ENCODE peak calls at places on chromosomes 2 and 18, in nine cellular contexts. G is RWPE1; V is activated CD8-positive, alpha-beta T cell treated with anti-CD3 and anti-CD28 coated beads for 36 hours; Q is activated CD4-positive, alpha-beta T cell treated with anti-CD3 and anti-CD28 coated beads, Interleukin-2, amount 50 U/mL, for 1 hour; Y is NCI-H1417; P is globus pallidus; B is activated effector memory CD4-positive, alpha-beta T cell treated with Interleukin-2 at 50 U/mL for 16 hours; F is NCI-H2171; U is B cell. C is an unnamed sample.

GRCh38 chr2:7748717-7749415 is 831.7 kb downstream of the RNF144A start:
- DNase-seq in B (no peak), Y (no peak), Q (no peak), G (peak), U (no peak), P (no peak), V (peak), F (no peak), C (no peak)

GRCh38 chr2:234880551-234881211 is 71.1 kb upstream of the SH3BP4 start:
- DNase-seq in Q (no peak), B (no peak), U (no peak), G (peak), F (no peak), V (peak), P (no peak), Y (no peak), C (no peak)

GRCh38 chr2:135473567-135473966 is 57.5 kb downstream of the ZRANB3 start:
- DNase-seq in G (peak), B (no peak), P (peak), U (peak), Q (peak), V (peak), F (no peak), Y (no peak), C (peak)

GRCh38 chr2:157725856-157726255 is 97.2 kb upstream of the ACVR1C start:
- DNase-seq in P (no peak), Q (no peak), Y (no peak), G (no peak), F (no peak), U (no peak), B (no peak), V (no peak), C (no peak)

GRCh38 chr2:27390822-27391679 is 10.5 kb upstream of the ZNF513 start:
- DNase-seq in F (no peak), G (no peak), V (no peak), Q (no peak), Y (no peak), B (no peak), U (no peak), P (no peak), C (no peak)

GRCh38 chr2:54466880-54467279 is 10.8 kb downstream of the SPTBN1 start:
- DNase-seq in B (no peak), Y (no peak), P (peak), Q (no peak), V (no peak), F (no peak), U (no peak), G (no peak), C (no peak)

GRCh38 chr2:152068226-152068625 is 30.6 kb downstream of the CACNB4 start:
- DNase-seq in Y (no peak), Q (no peak), B (no peak), G (no peak), P (no peak), V (no peak), F (no peak), U (no peak), C (no peak)

GRCh38 chr18:65725421-65726050 is 25.3 kb upstream of the CDH7 start:
- DNase-seq in F (peak), P (peak), Q (no peak), Y (peak), B (no peak), V (peak), U (no peak), G (no peak), C (peak)

GRCh38 chr2:144268036-144268678 is 251.8 kb downstream of the ZEB2 start:
- DNase-seq in V (no peak), P (no peak), G (no peak), Q (no peak), Y (no peak), B (no peak), U (no peak), F (no peak), C (no peak)

GRCh38 chr2:46870051-46870839 is 45.4 kb downstream of the MCFD2 start:
- DNase-seq in F (no peak), G (no peak), P (no peak), Q (no peak), Y (no peak), U (no peak), B (no peak), V (peak), C (no peak)

GRCh38 chr2:54065411-54065810 is 50.0 kb upstream of the ACYP2 start:
- DNase-seq in Y (no peak), B (no peak), P (no peak), Q (no peak), U (no peak), F (peak), V (no peak), G (peak), C (no peak)

GRCh38 chr2:222711315-222711940 is 40.0 kb downstream of the MOGAT1 start:
- DNase-seq in G (no peak), Q (no peak), U (no peak), Y (no peak), B (no peak), P (no peak), V (no peak), F (no peak), C (no peak)

GRCh38 chr18:23166863-23167531 is 31.7 kb downstream of the CABLES1 start:
- DNase-seq in Y (no peak), Q (no peak), U (no peak), F (no peak), V (no peak), P (no peak), B (no peak), G (no peak), C (no peak)

GRCh38 chr2:225670111-225670974 is 270.8 kb downstream of the NYAP2 start:
- DNase-seq in V (no peak), Y (no peak), G (peak), F (peak), Q (no peak), P (peak), B (no peak), U (no peak), C (no peak)

GRCh38 chr2:85769236-85769986 is 15.6 kb downstream of the ATOH8 start:
- DNase-seq in G (peak), U (no peak), F (peak), Y (peak), B (no peak), P (no peak), V (peak), Q (no peak), C (no peak)

GRCh38 chr2:3044587-3045317 is 332.9 kb downstream of the EIPR1 start:
- DNase-seq in Y (no peak), Q (no peak), B (no peak), G (no peak), P (no peak), V (no peak), F (no peak), U (no peak), C (peak)

GRCh38 chr2:175010848-175011254 is 5.7 kb upstream of the CHN1 start:
- DNase-seq in P (no peak), U (no peak), Q (no peak), F (peak), Y (peak), B (no peak), V (no peak), G (no peak), C (peak)

GRCh38 chr2:109171444-109172334 is 42.7 kb downstream of the SH3RF3 start:
- DNase-seq in Y (no peak), V (no peak), Q (no peak), F (no peak), P (no peak), U (no peak), B (no peak), G (peak), C (no peak)

GRCh38 chr2:96596596-96596995 is 41.5 kb downstream of the KANSL3 start:
- DNase-seq in U (no peak), Y (no peak), F (no peak), Q (no peak), P (peak), V (no peak), G (no peak), B (no peak), C (no peak)

GRCh38 chr2:218815649-218816048 is 16.0 kb downstream of the PRKAG3 start:
- DNase-seq in F (no peak), P (no peak), Y (no peak), V (no peak), U (no peak), Q (no peak), G (no peak), B (no peak), C (no peak)

GRCh38 chr2:168538534-168538933 is 82.5 kb downstream of the CERS6 start:
- DNase-seq in B (no peak), V (no peak), Q (no peak), P (no peak), F (no peak), U (no peak), Y (no peak), G (no peak), C (no peak)

GRCh38 chr2:44996356-44996755 is 12.9 kb downstream of the SIX2 start:
- DNase-seq in P (no peak), F (no peak), B (no peak), Q (no peak), Y (no peak), V (no peak), U (no peak), G (no peak), C (peak)

GRCh38 chr2:172447811-172448493 is 20.6 kb downstream of the ITGA6 start:
- DNase-seq in Q (no peak), P (no peak), F (no peak), V (no peak), B (no peak), U (no peak), Y (no peak), G (no peak), C (no peak)

GRCh38 chr2:207162319-207162718 is 3.4 kb downstream of the KLF7 start:
- DNase-seq in Y (no peak), Q (no peak), P (no peak), U (no peak), F (no peak), G (no peak), B (no peak), V (no peak), C (no peak)

GRCh38 chr2:226683926-226684562 is 115.6 kb downstream of the IRS1 start:
- DNase-seq in P (no peak), Y (no peak), B (no peak), Q (no peak), V (no peak), F (no peak), U (no peak), G (no peak), C (no peak)

GRCh38 chr2:19349911-19350677 is 8.3 kb downstream of the OSR1 start:
- DNase-seq in F (no peak), B (no peak), Q (peak), G (no peak), U (peak), P (peak), V (peak), Y (no peak), C (no peak)

GRCh38 chr18:50594931-50595330 is 35.0 kb downstream of the MAPK4 start:
- DNase-seq in F (no peak), G (peak), B (no peak), U (no peak), V (no peak), P (no peak), Q (no peak), Y (no peak), C (no peak)

GRCh38 chr2:107525420-107525819 is 301.3 kb upstream of the RGPD4 start:
- DNase-seq in U (no peak), B (no peak), G (no peak), F (no peak), Y (no peak), Q (no peak), V (no peak), P (no peak), C (no peak)

GRCh38 chr18:9757851-9758587 is 49.9 kb downstream of the RAB31 start:
- DNase-seq in U (no peak), V (no peak), Q (no peak), F (no peak), G (no peak), Y (no peak), B (no peak), P (no peak), C (no peak)

GRCh38 chr2:176562359-176563043 is 293.3 kb downstream of the MTX2 start:
- DNase-seq in F (peak), B (no peak), G (peak), V (no peak), Y (no peak), P (no peak), Q (no peak), U (no peak), C (no peak)

GRCh38 chr2:17813015-17813741 is 3.1 kb upstream of the MSGN1 start:
- DNase-seq in B (no peak), Y (no peak), U (no peak), Q (no peak), P (no peak), F (no peak), G (peak), V (no peak), C (no peak)

C was measured in NCI-H146.